ENCODE peak calls at places on chromosomes 16 and 17, in four cellular contexts. E is stomach, B is sigmoid colon, A is hepatocyte. V is an unnamed sample. For H3K27me3 and H3K36me3, the result is how much of the 10 kb centered on the place peaks cover.

GRCh38 chr16:31713945-31714898 is 159.4 kb upstream of the ZNF267 start:
- DNase-seq in A (no peak), E (no peak), B (no peak), V (peak)

GRCh38 chr17:46984341-46984740 is 5.3 kb upstream of the RPRML start:
- DNase-seq in A (no peak), E (no peak), B (no peak), V (no peak)

GRCh38 chr17:60073063-60073462 is 5.7 kb downstream of the HEATR6 start:
- DNase-seq in E (no peak), A (no peak), B (no peak), V (no peak)

GRCh38 chr17:73058022-73058421 is 34.5 kb downstream of the SLC39A11 start:
- DNase-seq in A (no peak), B (no peak), E (no peak), V (no peak)

GRCh38 chr16:50300942-50301625 is 34.7 kb downstream of the ADCY7 start:
- DNase-seq in B (peak), E (no peak), A (no peak), V (peak)

GRCh38 chr16:11439216-11439615 is 94.0 kb downstream of the RMI2 start:
- DNase-seq in E (no peak), B (no peak), A (no peak), V (no peak)

GRCh38 chr16:47143677-47144558 is at the start of gene NETO2:
- DNase-seq in A (peak), E (peak), B (no peak), V (peak)

GRCh38 chr16:56525154-56525720 is 5.4 kb upstream of the BBS2 start:
- DNase-seq in B (no peak), E (no peak), A (no peak), V (no peak)

DNA sequence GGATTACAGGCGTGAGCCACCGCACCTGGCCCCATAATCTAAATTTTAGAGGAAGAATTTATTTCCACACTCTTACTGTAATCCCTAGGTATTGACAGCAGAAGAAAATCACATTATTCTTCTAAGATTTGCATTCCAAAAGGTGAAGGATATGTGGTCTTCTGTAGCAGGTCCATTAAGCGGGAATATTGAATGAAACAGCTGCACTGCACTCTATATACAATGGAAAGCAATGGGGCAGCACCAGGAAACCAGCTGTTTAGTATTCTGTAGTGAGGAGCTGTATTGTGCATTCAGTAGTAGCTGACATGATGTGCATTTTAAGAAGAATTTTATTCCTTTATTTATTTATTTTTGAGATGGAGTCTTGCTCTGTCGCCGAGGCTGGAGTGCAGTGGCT is 49.6 kb downstream of the PSMD12 start:
- DNase-seq in A (no peak), E (no peak), B (no peak), V (no peak)
- H3K4me3 ChIP-seq in A (no peak), E (no peak), B (no peak), V (no peak)

GRCh38 chr16:4979736-4980660 is 21.9 kb downstream of the SEC14L5 start:
- DNase-seq in B (no peak), A (no peak), E (no peak), V (no peak)
- H3K27me3 ChIP-seq in B (under half), A (under half), E (under half), V (under half)

DNA sequence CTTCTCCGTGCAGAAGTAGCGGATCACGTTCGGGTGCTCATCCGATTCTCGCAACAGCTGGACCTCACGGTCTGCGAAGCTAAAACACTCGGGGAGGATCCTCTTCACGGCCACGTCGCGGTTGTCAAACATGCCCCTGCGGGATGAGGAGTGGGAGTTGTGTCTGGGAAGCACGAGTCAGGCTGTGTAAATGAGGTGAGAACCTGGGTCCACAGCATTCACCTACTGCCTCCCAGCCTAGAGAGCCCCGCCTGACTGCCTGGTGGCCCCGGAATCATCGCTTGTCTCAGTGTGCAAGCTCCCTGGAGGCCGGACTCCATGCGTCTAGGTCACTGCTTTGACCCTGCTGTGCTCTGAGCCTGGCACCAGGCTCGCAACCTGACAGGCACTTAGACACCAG is 33.9 kb upstream of the ICAM2 start:
- DNase-seq in B (peak), E (no peak), A (no peak), V (no peak)
- H3K36me3 ChIP-seq in B (under half), E (half or more), A (under half), V (under half)

DNA sequence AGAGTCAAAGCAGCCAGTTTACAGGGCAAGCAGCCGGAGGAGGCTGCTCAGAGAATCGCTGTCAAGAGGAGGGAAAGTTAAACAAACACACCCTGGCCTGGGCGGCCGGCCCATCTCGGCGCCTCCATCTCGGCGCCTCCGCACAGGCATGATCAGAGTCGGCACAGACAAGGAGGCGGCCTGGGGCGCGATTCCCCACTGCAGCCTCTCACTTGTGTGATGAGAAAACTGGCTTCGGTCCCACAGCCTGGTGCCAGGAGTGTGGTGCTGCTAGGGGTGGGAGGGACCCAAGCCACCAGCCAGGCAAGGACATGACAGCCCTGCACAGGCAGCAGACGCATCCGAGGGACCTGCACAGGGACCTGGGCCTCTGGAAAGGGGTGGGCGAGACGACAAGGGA is 17.7 kb downstream of the SLC38A10 start:
- DNase-seq in A (peak), B (peak), E (peak), V (no peak)
- H3K4me3 ChIP-seq in A (no peak), B (no peak), E (peak), V (no peak)

GRCh38 chr17:18205861-18206260 is 19.6 kb upstream of the LLGL1 start:
- DNase-seq in B (no peak), A (no peak), E (no peak), V (no peak)
- H3K27me3 ChIP-seq in B (under half), A (under half), E (under half), V (under half)

GRCh38 chr17:1882836-1883235 is 53.0 kb downstream of the RPA1 start:
- DNase-seq in E (no peak), A (peak), B (no peak), V (peak)

GRCh38 chr17:1880851-1881630 is 51.2 kb downstream of the RPA1 start:
- DNase-seq in E (no peak), B (no peak), A (no peak), V (no peak)

GRCh38 chr17:1888741-1889140 is 58.9 kb downstream of the RPA1 start:
- DNase-seq in B (no peak), A (no peak), E (no peak), V (no peak)

GRCh38 chr17:1878419-1879121 is 48.8 kb downstream of the RPA1 start:
- DNase-seq in B (no peak), A (no peak), E (no peak), V (no peak)

GRCh38 chr17:1883536-1883935 is 53.7 kb downstream of the RPA1 start:
- DNase-seq in A (no peak), E (no peak), B (no peak), V (no peak)
- H3K36me3 ChIP-seq in A (under half), E (half or more), B (half or more), V (under half)

DNA sequence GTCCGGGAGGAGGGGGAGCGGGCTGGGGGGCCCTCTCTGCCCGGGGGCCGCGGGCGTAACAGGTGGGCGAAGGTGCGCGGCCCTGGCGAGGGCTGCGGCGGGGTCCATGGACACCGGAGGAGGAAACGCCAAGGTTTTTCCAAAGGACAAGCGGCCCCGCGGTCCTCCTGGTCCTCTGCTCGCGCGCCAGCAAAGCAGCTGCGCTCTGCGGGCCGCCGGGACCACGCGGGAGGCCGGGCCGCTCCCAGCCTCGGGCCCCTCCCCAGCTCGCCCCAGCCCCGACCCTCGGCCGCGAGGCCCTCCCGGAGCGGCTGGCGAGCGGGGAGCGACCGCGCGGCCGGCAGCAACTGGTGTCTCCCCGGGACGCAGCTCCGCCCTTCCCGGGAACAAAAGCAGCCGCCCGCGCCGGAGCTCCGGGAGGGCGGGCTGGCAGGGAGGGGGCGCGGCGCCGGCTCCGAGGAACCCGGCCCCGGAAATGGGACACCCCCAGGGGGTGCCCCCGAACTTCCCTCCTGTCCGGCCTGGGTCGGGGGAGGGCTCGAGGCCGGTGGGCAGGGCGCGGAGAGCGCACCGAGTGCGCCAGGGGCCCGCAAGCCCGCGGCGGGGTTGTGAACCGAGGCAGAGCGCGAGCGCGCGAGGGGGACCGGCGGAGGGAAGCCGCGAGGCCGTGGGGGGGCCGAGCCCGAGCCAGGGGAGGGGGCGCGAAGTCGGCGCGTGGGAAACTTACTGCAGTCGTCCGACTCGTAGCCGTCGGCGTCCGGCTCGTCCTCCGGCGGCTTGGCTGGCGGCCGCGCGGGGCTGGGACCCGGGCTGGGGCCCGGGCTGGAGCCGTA is 854 bp downstream of the DOC2B start:
- DNase-seq in E (no peak), A (peak), B (no peak), V (peak)
- H3K4me3 ChIP-seq in E (peak), A (peak), B (no peak), V (peak)